ENCODE peak calls at places on chromosome 19, in nine cellular contexts. S is dorsolateral prefrontal cortex; H is ovary; R is fibroblast of the aortic adventitia; G is CD8-positive, alpha-beta T cell; A is foreskin fibroblast; U is tibial artery; X is fibroblast of mammary gland; P is PC-9. N is an unnamed sample.

GRCh38 chr19:39428309-39429112 is 7.2 kb downstream of the RPS16 start:
- DNase-seq in S (no peak), H (peak; percentile 80), R (peak; percentile 87), G (no peak), A (peak; percentile 95), U (no peak), X (peak; percentile 89), P (peak; percentile 28), N (peak; percentile 93)

GRCh38 chr19:41785653-41786052 is 10.7 kb upstream of the CEACAM3 start:
- DNase-seq in S (peak; percentile 38), H (no peak), R (peak; percentile 72), G (peak; percentile 60), A (peak; percentile 77), U (peak; percentile 30), X (peak; percentile 75), P (peak; percentile 79), N (peak; percentile 84)

GRCh38 chr19:32415246-32415645 is 9.7 kb downstream of the DPY19L3 start:
- DNase-seq in S (no peak), H (no peak), R (no peak), G (no peak), A (peak; percentile 35), U (no peak), X (no peak), P (no peak), N (no peak)

GRCh38 chr19:57245959-57246358 is 5.5 kb downstream of the ZNF805 start:
- DNase-seq in S (no peak), H (no peak), R (no peak), G (no peak), A (no peak), U (no peak), X (no peak), P (peak; percentile 15), N (no peak)

GRCh38 chr19:32017341-32017948 is 328.0 kb upstream of the ZNF507 start:
- DNase-seq in S (no peak), H (no peak), R (no peak), G (no peak), A (no peak), U (no peak), X (peak; percentile 7), P (no peak), N (no peak)

GRCh38 chr19:55305491-55305890 is 19.6 kb downstream of the TMEM150B start:
- DNase-seq in S (no peak), H (peak; percentile 51), R (peak; percentile 25), G (peak; percentile 16), A (peak; percentile 37), U (peak; percentile 42), X (no peak), P (no peak), N (peak; percentile 45)

GRCh38 chr19:16447015-16447384 is 24.8 kb downstream of the EPS15L1 start:
- DNase-seq in S (no peak), H (peak; percentile 74), R (peak; percentile 94), G (peak; percentile 30), A (peak; percentile 96), U (peak; percentile 91), X (peak; percentile 78), P (peak; percentile 78), N (peak; percentile 97)

GRCh38 chr19:49331616-49332055 is 3.6 kb upstream of the CD37 start:
- DNase-seq in S (peak; percentile 51), H (no peak), R (peak; percentile 46), G (peak; percentile 26), A (peak; percentile 64), U (no peak), X (peak; percentile 68), P (peak; percentile 51), N (peak; percentile 83)

GRCh38 chr19:4714016-4714415 is 9.6 kb downstream of the DPP9 start:
- DNase-seq in S (no peak), H (no peak), R (no peak), G (no peak), A (no peak), U (no peak), X (no peak), P (no peak), N (no peak)

GRCh38 chr19:9641810-9642209 is 20.8 kb upstream of the ZNF561 start:
- DNase-seq in S (no peak), H (no peak), R (no peak), G (no peak), A (no peak), U (no peak), X (no peak), P (no peak), N (no peak)

GRCh38 chr19:54959840-54960239 is 6.3 kb upstream of the NLRP2 start:
- DNase-seq in S (no peak), H (no peak), R (no peak), G (no peak), A (no peak), U (no peak), X (no peak), P (no peak), N (no peak)

GRCh38 chr19:17260842-17261325 is 3.7 kb downstream of the USHBP1 start:
- DNase-seq in S (peak; percentile 57), H (peak; percentile 80), R (peak; percentile 75), G (peak; percentile 85), A (peak; percentile 81), U (peak; percentile 74), X (peak; percentile 75), P (peak; percentile 87), N (peak; percentile 78)

GRCh38 chr19:58451358-58452101 is at the start of gene ZNF324B:
- DNase-seq in S (peak; percentile 99), H (peak; percentile 96), R (peak; percentile 91), G (peak; percentile 94), A (peak; percentile 98), U (peak; percentile 97), X (peak; percentile 93), P (peak; percentile 86), N (peak; percentile 95)

GRCh38 chr19:14441041-14441938 is 8.2 kb downstream of the PKN1 start:
- DNase-seq in S (no peak), H (no peak), R (no peak), G (no peak), A (peak; percentile 61), U (no peak), X (no peak), P (no peak), N (no peak)

GRCh38 chr19:14439014-14439413 is 5.9 kb downstream of the PKN1 start:
- DNase-seq in S (no peak), H (no peak), R (no peak), G (no peak), A (no peak), U (no peak), X (no peak), P (no peak), N (no peak)

GRCh38 chr19:14437578-14438140 is 4.6 kb downstream of the PKN1 start:
- DNase-seq in S (no peak), H (no peak), R (no peak), G (no peak), A (no peak), U (no peak), X (no peak), P (no peak), N (peak; percentile 36)

GRCh38 chr19:14442904-14443631 is 10.0 kb downstream of the PKN1 start:
- DNase-seq in S (peak; percentile 59), H (no peak), R (no peak), G (no peak), A (no peak), U (no peak), X (no peak), P (no peak), N (no peak)

GRCh38 chr19:14440049-14440448 is 6.9 kb downstream of the PKN1 start:
- DNase-seq in S (no peak), H (no peak), R (no peak), G (peak; percentile 77), A (peak; percentile 52), U (peak; percentile 80), X (no peak), P (no peak), N (peak; percentile 16)
- H3K4me3 ChIP-seq in S (peak overlapping the region; percentile 23), H (no peak overlapping the region), R (no peak overlapping the region), G (peak overlapping the region; percentile 84), A (no peak overlapping the region), U (no peak overlapping the region), X (no peak overlapping the region), P (no peak overlapping the region), N (peak overlapping the region; percentile 20)

GRCh38 chr19:12834976-12835757 is 788 bp upstream of the RTBDN start:
- DNase-seq in S (peak; percentile 62), H (peak; percentile 30), R (no peak), G (no peak), A (peak; percentile 46), U (no peak), X (no peak), P (no peak), N (no peak)
- H3K4me3 ChIP-seq in S (peak overlapping the region; percentile 65), H (no peak overlapping the region), R (no peak overlapping the region), G (no peak overlapping the region), A (no peak overlapping the region), U (no peak overlapping the region), X (no peak overlapping the region), P (no peak overlapping the region), N (no peak overlapping the region)

GRCh38 chr19:1455336-1456120 is 5.6 kb downstream of the APC2 start:
- DNase-seq in S (no peak), H (no peak), R (peak; percentile 56), G (no peak), A (peak; percentile 67), U (no peak), X (peak; percentile 69), P (peak; percentile 91), N (peak; percentile 47)
- H3K4me3 ChIP-seq in S (no peak overlapping the region), H (no peak overlapping the region), R (no peak overlapping the region), G (no peak overlapping the region), A (no peak overlapping the region), U (no peak overlapping the region), X (no peak overlapping the region), P (peak overlapping the region; percentile 50), N (no peak overlapping the region)

GRCh38 chr19:14540741-14541525 is 11.5 kb downstream of the TECR start:
- DNase-seq in S (no peak), H (no peak), R (no peak), G (no peak), A (no peak), U (no peak), X (no peak), P (no peak), N (no peak)

GRCh38 chr19:14533450-14533849 is 4.1 kb downstream of the TECR start:
- DNase-seq in S (no peak), H (no peak), R (no peak), G (no peak), A (no peak), U (no peak), X (no peak), P (no peak), N (no peak)

GRCh38 chr19:14542721-14543328 is 13.4 kb downstream of the TECR start:
- DNase-seq in S (no peak), H (no peak), R (peak; percentile 75), G (no peak), A (peak; percentile 74), U (no peak), X (peak; percentile 65), P (no peak), N (peak; percentile 30)

GRCh38 chr19:14536926-14537692 is 7.7 kb downstream of the TECR start:
- DNase-seq in S (no peak), H (peak; percentile 80), R (peak; percentile 61), G (no peak), A (peak; percentile 52), U (peak; percentile 51), X (peak; percentile 68), P (peak; percentile 91), N (peak; percentile 82)
- H3K4me3 ChIP-seq in S (no peak overlapping the region), H (no peak overlapping the region), R (peak overlapping the region; percentile 45), G (no peak overlapping the region), A (no peak overlapping the region), U (no peak overlapping the region), X (no peak overlapping the region), P (peak overlapping the region; percentile 51), N (peak overlapping the region; percentile 17)

N was measured in choroid plexus epithelial cell.